ENCODE peak calls at places on chromosomes 16 and 17, in four cellular contexts. One of them, this sample, is unnamed.

GRCh38 chr17:21058098-21058893 is 15.5 kb upstream of the USP22 start:
- DNase-seq in body of pancreas: no peak
- DNase-seq in esophagus squamous epithelium: no peak
- DNase-seq in fibroblast of lung: peak
- DNase-seq in this sample: peak

GRCh38 chr17:40330850-40331470 is 22.0 kb downstream of the RARA start:
- DNase-seq in fibroblast of lung: no peak
- DNase-seq in esophagus squamous epithelium: no peak
- DNase-seq in body of pancreas: no peak
- DNase-seq in this sample: no peak

GRCh38 chr17:71224824-71225575 is 895.8 kb upstream of the SOX9 start:
- DNase-seq in fibroblast of lung: peak
- DNase-seq in body of pancreas: no peak
- DNase-seq in esophagus squamous epithelium: no peak
- DNase-seq in this sample: peak

GRCh38 chr17:18226284-18226945 is 980 bp downstream of the LLGL1 start:
- DNase-seq in fibroblast of lung: no peak
- DNase-seq in body of pancreas: no peak
- DNase-seq in esophagus squamous epithelium: no peak
- DNase-seq in this sample: no peak

GRCh38 chr16:22948603-22949368 is 134.8 kb downstream of the HS3ST2 start:
- DNase-seq in body of pancreas: peak
- DNase-seq in fibroblast of lung: peak
- DNase-seq in esophagus squamous epithelium: peak
- DNase-seq in this sample: peak

GRCh38 chr17:56222255-56222654 is 69.0 kb downstream of the ANKFN1 start:
- DNase-seq in fibroblast of lung: no peak
- DNase-seq in body of pancreas: no peak
- DNase-seq in esophagus squamous epithelium: no peak
- DNase-seq in this sample: no peak

GRCh38 chr16:79509221-79509631 is 91.3 kb downstream of the MAF start:
- DNase-seq in esophagus squamous epithelium: no peak
- DNase-seq in body of pancreas: no peak
- DNase-seq in fibroblast of lung: no peak
- DNase-seq in this sample: no peak

GRCh38 chr16:18958621-18959578 is 24.8 kb upstream of the TMC7 start:
- DNase-seq in fibroblast of lung: no peak
- DNase-seq in body of pancreas: no peak
- DNase-seq in esophagus squamous epithelium: no peak
- DNase-seq in this sample: no peak

GRCh38 chr16:50570808-50571598 is 22.8 kb downstream of the NKD1 start:
- DNase-seq in fibroblast of lung: no peak
- DNase-seq in body of pancreas: no peak
- DNase-seq in esophagus squamous epithelium: no peak
- DNase-seq in this sample: no peak

GRCh38 chr17:61309857-61310256 is 89.8 kb upstream of the TBX2 start:
- DNase-seq in esophagus squamous epithelium: no peak
- DNase-seq in fibroblast of lung: peak
- DNase-seq in body of pancreas: no peak
- DNase-seq in this sample: peak

GRCh38 chr17:21303441-21304065 is 19.0 kb downstream of the MAP2K3 start:
- DNase-seq in fibroblast of lung: no peak
- DNase-seq in body of pancreas: no peak
- DNase-seq in esophagus squamous epithelium: no peak
- DNase-seq in this sample: no peak

GRCh38 chr16:67294927-67295326 is 15.6 kb downstream of the PLEKHG4 start:
- DNase-seq in fibroblast of lung: peak
- DNase-seq in body of pancreas: no peak
- DNase-seq in esophagus squamous epithelium: no peak
- DNase-seq in this sample: no peak

DNA sequence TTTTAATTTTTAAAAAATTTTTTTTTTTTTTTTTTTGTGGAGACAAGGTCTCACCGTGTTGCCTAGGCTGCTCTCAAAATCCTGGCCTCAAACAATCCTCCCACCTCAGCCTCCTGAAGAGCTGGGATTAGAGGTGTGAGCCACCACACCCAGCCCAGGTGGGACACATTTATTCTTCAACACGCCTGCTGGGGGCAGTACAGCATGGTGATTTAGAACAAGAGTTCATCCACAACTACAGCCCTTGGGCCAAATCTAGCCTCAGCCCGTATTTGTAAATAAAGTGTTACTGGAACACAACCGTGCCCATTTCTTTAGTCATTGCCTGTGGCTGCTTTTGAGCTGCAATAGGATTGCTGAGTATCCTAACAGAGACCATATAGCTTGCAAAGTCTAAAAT is 92.8 kb downstream of the KATNIP start:
- DNase-seq in esophagus squamous epithelium: no peak
- DNase-seq in body of pancreas: no peak
- DNase-seq in fibroblast of lung: peak
- DNase-seq in this sample: peak
- TF ChIP-seq CTCF in esophagus squamous epithelium: no peak
- TF ChIP-seq CTCF in body of pancreas: no peak
- TF ChIP-seq CTCF in fibroblast of lung: peak
- TF ChIP-seq CTCF in this sample: peak

DNA sequence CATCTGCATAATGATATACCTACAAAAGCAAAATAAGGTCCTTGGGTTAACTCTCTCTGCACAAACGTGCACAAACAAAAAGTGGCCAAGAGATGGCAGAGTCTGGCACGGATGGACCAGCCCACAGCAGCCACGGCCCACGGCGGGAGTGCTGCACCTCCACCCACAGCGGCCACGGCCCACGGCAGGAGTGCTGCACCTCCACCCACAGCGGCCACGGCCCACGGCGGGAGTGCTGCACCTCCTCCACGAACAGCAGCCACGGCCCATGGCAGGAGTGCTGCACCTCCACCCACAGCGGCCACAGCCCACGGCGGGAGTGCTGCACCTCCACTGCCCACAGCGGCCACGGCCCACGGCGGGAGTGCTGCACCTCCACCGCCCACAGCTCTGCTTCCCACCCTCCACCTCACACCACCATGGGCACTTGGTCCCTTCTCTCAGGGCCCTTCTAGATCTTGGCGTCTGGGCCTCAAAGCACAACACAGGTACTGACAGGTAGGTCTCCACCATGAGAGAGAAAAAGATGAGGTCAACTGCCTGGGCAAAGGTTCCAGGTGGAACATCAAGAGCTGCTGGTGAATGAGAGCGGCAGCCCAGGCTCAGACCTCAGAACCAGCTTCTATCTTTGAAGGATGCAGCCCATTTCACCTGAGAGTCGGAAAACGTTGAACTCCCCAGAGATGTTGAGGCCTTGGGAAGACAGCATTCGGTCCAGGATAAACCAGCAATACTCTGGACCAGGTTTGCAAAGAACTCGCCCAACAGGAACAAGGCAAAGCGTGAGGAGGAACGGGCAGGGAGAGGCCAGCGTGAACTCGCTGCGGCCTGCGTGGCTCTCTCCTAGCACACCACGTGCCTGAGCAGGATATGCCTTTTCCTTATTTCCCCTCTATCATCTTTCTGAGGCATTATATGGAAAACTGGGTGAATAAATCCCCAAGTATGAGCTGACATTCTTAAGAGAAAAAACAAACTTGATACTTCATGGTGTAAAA is 124.5 kb downstream of the ZNF778 start:
- DNase-seq in esophagus squamous epithelium: no peak
- DNase-seq in fibroblast of lung: no peak
- DNase-seq in body of pancreas: no peak
- DNase-seq in this sample: no peak
- TF ChIP-seq CTCF in esophagus squamous epithelium: no peak
- TF ChIP-seq CTCF in fibroblast of lung: no peak
- TF ChIP-seq CTCF in body of pancreas: no peak
- TF ChIP-seq CTCF in this sample: no peak

DNA sequence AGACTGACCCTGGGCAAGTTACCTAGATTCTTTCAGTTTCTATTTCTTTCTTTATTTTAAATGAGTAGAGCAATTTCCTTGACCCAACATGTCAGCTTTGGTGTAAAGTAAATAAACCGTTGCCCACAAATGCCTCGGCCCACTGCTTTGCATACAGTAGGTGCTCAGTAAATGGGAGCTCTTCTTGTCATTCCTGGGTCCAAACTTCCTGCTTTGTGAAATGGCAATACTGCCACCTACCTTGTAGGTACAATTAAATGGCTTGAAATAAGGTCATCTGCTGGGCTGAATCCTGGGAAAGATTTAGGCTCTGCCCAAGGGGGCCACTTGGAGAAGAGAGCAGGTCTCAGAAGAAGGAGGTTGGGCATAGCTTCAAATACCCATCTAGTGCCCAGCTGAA is 253.0 kb downstream of the HS3ST3B1 start:
- DNase-seq in body of pancreas: no peak
- DNase-seq in esophagus squamous epithelium: no peak
- DNase-seq in fibroblast of lung: no peak
- DNase-seq in this sample: no peak
- TF ChIP-seq CTCF in body of pancreas: no peak
- TF ChIP-seq CTCF in esophagus squamous epithelium: no peak
- TF ChIP-seq CTCF in fibroblast of lung: peak
- TF ChIP-seq CTCF in this sample: no peak

GRCh38 chr17:41919840-41920579 is 1.3 kb upstream of the ACLY start:
- DNase-seq in fibroblast of lung: peak
- DNase-seq in body of pancreas: peak
- DNase-seq in esophagus squamous epithelium: no peak
- DNase-seq in this sample: peak

GRCh38 chr17:41917957-41918391 is 777 bp downstream of the ACLY start:
- DNase-seq in esophagus squamous epithelium: no peak
- DNase-seq in body of pancreas: peak
- DNase-seq in fibroblast of lung: peak
- DNase-seq in this sample: peak

GRCh38 chr17:41918392-41919164 is at the start of gene ACLY:
- DNase-seq in body of pancreas: peak
- DNase-seq in esophagus squamous epithelium: peak
- DNase-seq in fibroblast of lung: peak
- DNase-seq in this sample: peak

GRCh38 chr17:41920580-41920955 is 1.8 kb upstream of the ACLY start:
- DNase-seq in body of pancreas: no peak
- DNase-seq in esophagus squamous epithelium: no peak
- DNase-seq in fibroblast of lung: no peak
- DNase-seq in this sample: no peak

DNA sequence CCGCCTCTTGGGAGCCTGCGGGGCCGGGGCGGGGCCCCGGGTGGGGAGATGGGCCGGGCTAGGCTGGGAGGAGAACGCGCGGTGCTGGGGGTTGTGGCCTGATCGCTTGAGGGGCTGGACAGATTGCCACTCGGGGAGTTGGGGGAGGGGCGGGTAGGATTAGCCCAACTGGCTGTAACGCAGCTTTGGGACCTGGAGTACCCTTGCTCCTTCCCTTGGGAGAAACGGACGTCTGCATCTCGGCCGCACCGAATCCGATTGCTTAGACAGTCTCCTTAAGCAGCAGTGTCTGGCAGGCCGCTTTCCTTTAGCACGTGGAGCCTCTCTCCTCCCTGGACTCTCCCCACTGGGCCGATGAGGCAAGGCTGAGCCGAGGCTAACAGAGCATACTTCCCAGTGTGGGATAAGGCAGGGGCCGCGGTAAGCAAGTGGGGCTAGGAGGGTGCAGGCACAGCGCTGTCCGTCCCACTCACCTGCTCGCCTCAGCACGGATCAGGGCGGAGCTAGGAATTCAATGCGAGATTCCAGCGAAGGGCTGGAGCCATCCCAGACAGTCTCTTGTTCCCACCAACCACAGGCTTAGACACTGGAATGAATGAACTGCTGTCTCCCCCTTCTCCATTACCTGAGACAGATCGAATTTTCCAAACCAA is 540 bp upstream of the ACLY start:
- DNase-seq in esophagus squamous epithelium: no peak
- DNase-seq in fibroblast of lung: no peak
- DNase-seq in body of pancreas: no peak
- DNase-seq in this sample: peak
- TF ChIP-seq CTCF in esophagus squamous epithelium: no peak
- TF ChIP-seq CTCF in fibroblast of lung: no peak
- TF ChIP-seq CTCF in body of pancreas: no peak
- TF ChIP-seq CTCF in this sample: no peak

GRCh38 chr16:88628512-88628974 is 9.8 kb upstream of the IL17C start:
- DNase-seq in esophagus squamous epithelium: no peak
- DNase-seq in body of pancreas: no peak
- DNase-seq in fibroblast of lung: no peak
- DNase-seq in this sample: no peak
- TF ChIP-seq CTCF in esophagus squamous epithelium: no peak
- TF ChIP-seq CTCF in body of pancreas: no peak
- TF ChIP-seq CTCF in fibroblast of lung: no peak
- TF ChIP-seq CTCF in this sample: peak

DNA sequence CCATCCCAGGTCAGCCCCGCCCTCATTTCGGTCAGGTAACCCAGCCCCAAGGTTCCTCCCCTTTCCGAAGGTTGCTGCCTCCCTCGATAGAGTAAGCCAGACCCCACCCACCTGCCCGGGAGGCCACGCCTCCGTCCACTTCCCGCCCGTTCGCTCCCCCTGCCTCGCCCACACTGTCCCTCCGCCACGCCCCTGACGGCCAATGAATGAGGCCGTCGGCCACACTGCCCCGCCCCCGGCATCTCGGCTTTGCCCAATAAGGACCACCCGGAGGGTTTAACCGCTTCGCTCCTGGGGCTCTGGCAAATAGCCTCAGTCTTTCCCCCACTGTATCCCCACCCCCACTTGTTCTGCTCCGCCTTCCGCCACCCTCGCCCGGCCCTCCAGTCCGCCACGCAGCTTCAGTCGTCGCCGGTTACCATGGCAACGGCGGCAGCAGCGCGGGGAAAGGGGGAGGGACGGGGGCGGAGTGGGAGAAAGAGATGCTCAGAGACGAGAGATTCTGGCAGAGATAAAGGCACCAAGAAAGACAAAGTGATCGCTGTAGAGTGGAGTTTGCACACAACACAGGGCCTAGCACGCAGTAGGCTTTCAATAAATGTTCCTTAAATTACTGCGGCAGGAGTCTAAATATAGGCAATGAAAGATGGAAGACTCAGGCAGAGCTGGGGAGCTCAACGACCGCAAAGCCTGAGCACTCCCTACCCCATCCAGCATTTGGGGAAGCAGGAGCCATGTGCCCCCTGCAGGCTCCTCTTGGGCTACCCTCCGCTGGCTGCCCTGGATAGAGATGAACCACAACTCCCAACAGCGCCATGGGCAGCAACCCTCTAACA is 5.1 kb downstream of the DLG4 start:
- DNase-seq in fibroblast of lung: peak
- DNase-seq in body of pancreas: peak
- DNase-seq in esophagus squamous epithelium: peak
- DNase-seq in this sample: peak
- TF ChIP-seq CTCF in fibroblast of lung: peak
- TF ChIP-seq CTCF in body of pancreas: no peak
- TF ChIP-seq CTCF in esophagus squamous epithelium: peak
- TF ChIP-seq CTCF in this sample: peak

DNA sequence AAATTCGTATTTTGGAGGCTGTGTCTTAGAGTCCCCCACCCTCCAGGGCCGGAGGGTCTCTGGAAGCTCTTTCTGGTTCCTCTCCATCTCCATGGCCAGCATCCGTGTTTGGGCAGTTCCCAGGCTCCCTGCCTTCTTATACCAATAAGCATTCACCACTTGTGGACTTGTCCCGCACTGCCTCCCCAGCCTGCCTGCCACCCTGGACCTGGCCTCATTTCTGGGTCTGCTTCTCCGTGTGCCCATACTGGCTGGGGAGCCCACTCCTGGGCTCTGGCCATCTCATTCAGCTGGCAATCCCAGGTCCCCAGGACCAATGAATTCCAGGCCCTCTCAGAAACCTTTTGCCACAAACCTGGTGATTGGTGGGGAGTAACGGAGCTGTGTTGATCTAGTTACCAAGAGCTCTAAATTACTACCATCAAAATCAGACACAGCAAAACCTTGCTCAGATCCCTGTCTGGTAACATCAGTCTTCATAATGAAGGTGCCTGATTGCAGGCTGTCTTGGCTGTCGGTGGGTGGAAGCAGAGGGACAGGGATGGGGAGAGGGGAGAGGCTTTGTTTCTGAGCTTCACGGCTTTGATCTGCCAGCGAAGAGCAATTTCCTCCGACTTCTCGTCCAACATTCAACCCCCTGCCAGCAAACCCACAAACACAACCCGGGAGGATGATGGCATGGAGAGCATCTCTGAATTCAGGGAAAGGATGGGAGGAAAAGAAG is 27.7 kb upstream of the CRHR1 start:
- DNase-seq in esophagus squamous epithelium: no peak
- DNase-seq in body of pancreas: no peak
- DNase-seq in fibroblast of lung: no peak
- DNase-seq in this sample: no peak
- TF ChIP-seq CTCF in esophagus squamous epithelium: no peak
- TF ChIP-seq CTCF in body of pancreas: no peak
- TF ChIP-seq CTCF in fibroblast of lung: no peak
- TF ChIP-seq CTCF in this sample: no peak

This sample was measured in MCF 10A.